ENCODE peak calls at places on chromosome 4, in five cellular contexts. K is neural crest cell; M is CD4-positive, alpha-beta memory T cell; Y is ELR; S is ELF-1. F is an unnamed sample.

GRCh38 chr4:71231753-71232420 is 106.9 kb upstream of the SLC4A4 start:
- DNase-seq in K (no peak), M (no peak), Y (no peak), S (no peak), F (no peak)

GRCh38 chr4:181670506-181670905 is 572.7 kb upstream of the TENM3 start:
- DNase-seq in K (no peak), M (no peak), Y (no peak), S (no peak), F (no peak)

GRCh38 chr4:148192526-148192925 is 249.7 kb downstream of the NR3C2 start:
- DNase-seq in K (no peak), M (no peak), Y (no peak), S (no peak), F (no peak)

GRCh38 chr4:25795091-25795490 is 67.7 kb downstream of the SEL1L3 start:
- DNase-seq in K (no peak), M (no peak), Y (no peak), S (no peak), F (no peak)

GRCh38 chr4:98261291-98262271 is at the start of gene RAP1GDS1:
- DNase-seq in K (no peak), M (peak), Y (peak), S (peak), F (peak)

GRCh38 chr4:153120235-153120634 is 84.0 kb upstream of the TRIM2 start:
- DNase-seq in K (no peak), M (no peak), Y (no peak), S (no peak), F (no peak)

GRCh38 chr4:85955614-85956295 is 404.1 kb downstream of the MAPK10 start:
- DNase-seq in K (no peak), M (no peak), Y (peak), S (peak), F (no peak)

GRCh38 chr4:44493924-44494323 is 45.3 kb upstream of the KCTD8 start:
- DNase-seq in K (no peak), M (no peak), Y (peak), S (peak), F (no peak)

GRCh38 chr4:185219551-185220344 is 10.3 kb downstream of the SNX25 start:
- DNase-seq in K (no peak), M (no peak), Y (peak), S (no peak), F (no peak)

GRCh38 chr4:144343143-144343755 is 202.7 kb upstream of the GYPA start:
- DNase-seq in K (no peak), M (no peak), Y (peak), S (no peak), F (no peak)

F was measured in omental fat pad.